ENCODE peak calls at places on chromosome 12, in five cellular contexts. I, T, L, V and M are unnamed samples.

GRCh38 chr12:118061011-118061875 is at the start of gene WSB2:
- DNase-seq in L (peak; percentile 65), I (peak; percentile 64), V (peak; percentile 58), T (peak; percentile 53), M (peak; percentile 56)

GRCh38 chr12:7369274-7369729 is 65.4 kb downstream of the ACSM4 start:
- DNase-seq in V (peak; percentile 76), I (no peak), L (no peak), T (no peak), M (peak; percentile 87)

GRCh38 chr12:109804820-109805761 is 28.1 kb downstream of the TRPV4 start:
- DNase-seq in T (peak; percentile 62), L (peak; percentile 66), I (peak; percentile 53), V (peak; percentile 56), M (peak; percentile 84)

GRCh38 chr12:46480724-46481123 is 108.2 kb upstream of the SLC38A2 start:
- DNase-seq in I (peak; percentile 75), V (no peak), T (no peak), L (no peak), M (no peak)

GRCh38 chr12:30197392-30198047 is 413.8 kb upstream of the TMTC1 start:
- DNase-seq in I (no peak), V (peak; percentile 40), T (no peak), L (no peak), M (no peak)

GRCh38 chr12:119440961-119441360 is 106.4 kb downstream of the CCDC60 start:
- DNase-seq in L (no peak), I (no peak), V (no peak), T (no peak), M (no peak)

GRCh38 chr12:104684884-104685283 is 228.1 kb downstream of the CHST11 start:
- DNase-seq in T (no peak), V (no peak), L (no peak), I (peak; percentile 56), M (no peak)

GRCh38 chr12:106671840-106672239 is 89.0 kb downstream of the RFX4 start:
- DNase-seq in L (no peak), T (no peak), V (peak; percentile 20), I (no peak), M (no peak)

GRCh38 chr12:25959069-25959961 is 833 bp downstream of the RASSF8 start:
- DNase-seq in L (peak; percentile 59), I (peak; percentile 71), T (no peak), V (peak; percentile 9), M (peak; percentile 47)

GRCh38 chr12:119578112-119578511 is 15.5 kb upstream of the TMEM233 start:
- DNase-seq in I (no peak), V (no peak), L (no peak), T (no peak), M (no peak)

GRCh38 chr12:77402726-77403125 is 337.4 kb upstream of the E2F7 start:
- DNase-seq in T (no peak), I (peak; percentile 44), L (no peak), V (no peak), M (no peak)

GRCh38 chr12:27236498-27236897 is 7.6 kb upstream of the STK38L start:
- DNase-seq in T (no peak), L (no peak), V (peak; percentile 47), I (no peak), M (no peak)

GRCh38 chr12:60174914-60175313 is 579.1 kb downstream of the SLC16A7 start:
- DNase-seq in V (no peak), I (no peak), L (no peak), T (no peak), M (no peak)

GRCh38 chr12:43914923-43915468 is 79.1 kb downstream of the TMEM117 start:
- DNase-seq in V (peak; percentile 3), I (no peak), T (no peak), L (no peak), M (no peak)

GRCh38 chr12:51886021-51886710 is 1.7 kb upstream of the ANKRD33 start:
- DNase-seq in L (peak; percentile 34), T (peak; percentile 73), V (peak; percentile 20), I (peak; percentile 98), M (no peak)

GRCh38 chr12:56957229-56958052 is at the start of gene RDH16:
- DNase-seq in V (no peak), I (no peak), L (no peak), T (no peak), M (no peak)

GRCh38 chr12:26648584-26648983 is 184.4 kb downstream of the ITPR2 start:
- DNase-seq in I (peak; percentile 90), T (no peak), L (no peak), V (no peak), M (no peak)

GRCh38 chr12:50088577-50089335 is 3.6 kb downstream of the SMARCD1 start:
- DNase-seq in V (peak; percentile 73), L (peak; percentile 64), I (peak; percentile 59), T (peak; percentile 82), M (no peak)

GRCh38 chr12:39145175-39145999 is 240.0 kb upstream of the CPNE8 start:
- DNase-seq in L (peak; percentile 64), V (no peak), T (no peak), I (no peak), M (peak; percentile 83)
- TF ChIP-seq CTCF in L (peak; percentile 66), V (peak; percentile 8), T (peak; percentile 29), I (no peak), M (peak; percentile 75)

GRCh38 chr12:12081836-12082497 is 11.2 kb downstream of the BCL2L14 start:
- DNase-seq in L (no peak), T (peak; percentile 48), I (peak; percentile 79), V (peak; percentile 48), M (no peak)
- TF ChIP-seq CTCF in L (no peak), T (peak; percentile 70), I (peak; percentile 29), V (peak; percentile 27), M (no peak)

GRCh38 chr12:85572956-85573355 is 263.3 kb downstream of the RASSF9 start:
- DNase-seq in L (no peak), V (no peak), I (no peak), T (no peak), M (no peak)

GRCh38 chr12:85580562-85581168 is 255.5 kb downstream of the RASSF9 start:
- DNase-seq in I (peak; percentile 82), L (no peak), V (no peak), T (no peak), M (no peak)

GRCh38 chr12:85574291-85574690 is 261.9 kb downstream of the RASSF9 start:
- DNase-seq in L (no peak), T (no peak), I (no peak), V (no peak), M (no peak)

GRCh38 chr12:85573635-85574214 is 262.5 kb downstream of the RASSF9 start:
- DNase-seq in I (no peak), T (no peak), L (no peak), V (no peak), M (no peak)

DNA sequence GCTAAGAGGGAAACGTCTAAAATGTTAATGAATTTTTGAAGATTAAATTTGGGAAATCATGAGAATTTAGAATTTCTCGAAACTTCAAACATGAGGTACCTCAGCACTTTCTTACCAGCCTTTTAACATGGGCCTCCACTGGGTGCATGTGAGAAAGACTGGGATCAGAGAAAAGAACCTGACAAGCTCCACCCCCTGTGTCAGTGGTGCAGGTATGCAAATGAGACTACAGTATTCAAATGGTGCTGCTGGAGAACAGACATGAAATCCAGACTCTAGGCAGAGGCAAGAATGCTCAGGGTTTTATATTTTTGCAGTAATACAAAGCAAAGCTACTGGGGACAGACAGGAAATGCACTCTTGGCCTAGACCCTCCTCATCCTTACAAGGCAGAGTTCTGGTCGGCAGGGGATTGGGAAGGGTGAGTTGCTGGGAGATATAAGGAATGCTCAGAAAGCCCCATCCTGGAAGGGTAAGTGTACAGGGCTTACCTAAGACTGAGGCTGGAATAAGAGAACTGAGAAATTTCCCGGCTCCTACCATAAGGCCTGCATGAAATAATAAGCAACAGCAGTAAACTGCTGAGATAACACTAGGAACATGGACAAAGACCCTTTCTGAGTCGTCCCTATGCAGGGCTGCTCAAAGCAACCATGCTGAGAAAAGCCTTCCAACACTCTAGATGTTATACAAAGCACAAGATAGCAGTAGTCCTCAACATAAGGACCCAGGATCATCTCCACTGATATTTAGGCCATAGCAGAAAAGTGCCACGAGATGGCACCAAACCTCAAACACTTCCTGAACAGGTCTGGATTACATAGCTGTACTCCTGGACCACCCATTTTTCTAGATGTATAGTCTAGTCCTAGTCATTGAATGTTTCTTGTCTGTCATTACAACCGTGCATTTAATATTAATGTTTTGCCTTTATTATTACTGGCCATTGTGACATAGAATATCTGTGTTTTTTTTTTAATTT is 260.8 kb downstream of the RASSF9 start:
- DNase-seq in I (peak; percentile 80), L (peak; percentile 57), T (peak; percentile 55), V (peak; percentile 68), M (peak; percentile 54)
- TF ChIP-seq CTCF in I (peak; percentile 62), L (peak; percentile 47), T (peak; percentile 84), V (peak; percentile 64), M (peak; percentile 50)

GRCh38 chr12:1692895-1693294 is 2.0 kb downstream of the ADIPOR2 start:
- DNase-seq in T (no peak), V (no peak), L (no peak), I (no peak), M (no peak)

GRCh38 chr12:1697253-1697652 is 6.4 kb downstream of the ADIPOR2 start:
- DNase-seq in L (no peak), I (no peak), T (no peak), V (no peak), M (no peak)

GRCh38 chr12:1698638-1699214 is 7.9 kb downstream of the ADIPOR2 start:
- DNase-seq in T (no peak), V (no peak), I (no peak), L (no peak), M (no peak)

GRCh38 chr12:1696800-1697199 is 5.9 kb downstream of the ADIPOR2 start:
- DNase-seq in V (no peak), I (no peak), L (no peak), T (no peak), M (no peak)

DNA sequence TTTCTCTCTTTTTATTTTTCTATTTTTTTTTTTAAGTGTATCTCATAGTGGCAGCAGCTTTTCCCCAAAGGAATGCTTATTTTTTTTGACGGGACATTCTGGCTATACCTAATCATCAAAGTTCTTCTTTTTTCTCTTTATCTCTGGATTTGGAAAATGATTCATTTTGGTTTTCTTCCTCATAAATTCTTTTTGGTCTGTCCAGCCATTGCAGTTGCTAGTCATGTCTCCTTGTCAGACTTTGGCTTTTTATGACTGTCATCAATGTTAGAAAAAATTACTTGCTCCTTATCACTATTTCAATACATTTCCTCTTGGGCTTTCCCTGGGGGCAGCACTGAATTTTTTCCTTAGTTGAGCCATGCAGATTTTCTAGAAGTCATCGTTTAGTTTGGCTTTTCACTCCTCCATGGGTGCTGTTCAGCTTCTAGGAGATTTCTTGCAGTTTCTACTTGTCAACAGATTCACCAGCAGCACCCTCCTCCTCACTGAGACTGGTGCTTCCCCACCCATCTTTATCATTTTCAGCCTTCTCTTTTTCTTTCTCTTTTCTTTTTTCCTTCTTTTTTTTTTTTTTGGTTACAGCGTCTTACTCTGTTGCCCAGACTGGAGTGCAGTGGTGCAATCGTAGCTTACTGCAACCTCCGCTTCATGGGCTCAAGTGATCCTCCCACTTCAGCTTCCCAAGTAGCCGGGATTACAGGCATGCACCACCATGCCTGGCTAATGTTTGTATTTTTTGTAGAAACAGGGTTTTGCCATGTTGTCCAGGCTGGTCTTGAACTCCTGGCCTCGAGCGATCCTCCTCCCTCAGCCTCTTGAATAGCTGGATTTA is 5.2 kb downstream of the ADIPOR2 start:
- DNase-seq in T (no peak), I (peak; percentile 39), V (no peak), L (no peak), M (no peak)
- TF ChIP-seq CTCF in T (no peak), I (no peak), V (no peak), L (no peak), M (no peak)

DNA sequence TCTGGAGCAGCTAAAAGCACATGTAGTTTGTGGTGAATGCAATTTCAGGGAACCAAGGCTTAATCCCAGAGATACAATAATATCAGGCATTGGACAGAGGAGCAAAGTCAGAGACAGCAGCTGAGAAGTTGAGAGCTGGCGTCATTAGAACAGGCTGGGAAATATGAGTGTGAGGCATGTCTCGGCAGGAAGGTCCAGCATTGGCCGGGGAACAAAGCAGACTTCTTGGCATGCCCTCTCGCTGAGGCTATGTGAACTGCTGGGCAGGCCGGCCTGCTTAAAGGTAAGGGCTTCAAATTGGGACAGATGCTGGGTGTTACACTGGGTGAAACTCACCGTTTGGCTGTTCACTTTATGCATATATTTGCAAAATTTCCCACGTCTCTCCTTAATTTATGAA is 125.4 kb downstream of the CAND1 start:
- DNase-seq in L (peak; percentile 53), T (no peak), I (peak; percentile 9), V (no peak), M (no peak)
- TF ChIP-seq CTCF in L (peak; percentile 6), T (no peak), I (no peak), V (no peak), M (no peak)